ENCODE peak calls at places on chromosome 7, in six cellular contexts. U, J, O, I, Z and Q are unnamed samples.

GRCh38 chr7:83852136-83852535 is 203.2 kb upstream of the SEMA3E start:
- DNase-seq in Z (no peak), J (no peak), U (no peak), I (peak), O (peak), Q (peak)

GRCh38 chr7:87456247-87456646 is 19.2 kb downstream of the ABCB4 start:
- DNase-seq in I (no peak), O (no peak), U (no peak), Z (no peak), J (no peak), Q (no peak)

GRCh38 chr7:144027070-144027469 is 21.7 kb upstream of the OR2A5 start:
- DNase-seq in O (peak), Z (no peak), I (no peak), J (no peak), U (no peak), Q (no peak)

GRCh38 chr7:74047804-74048380 is 19.9 kb downstream of the ELN start:
- DNase-seq in J (no peak), I (no peak), U (peak), Z (no peak), O (no peak), Q (no peak)

GRCh38 chr7:128404826-128405344 is 4.9 kb downstream of the IMPDH1 start:
- DNase-seq in U (no peak), I (peak), O (peak), J (no peak), Z (no peak), Q (no peak)

GRCh38 chr7:123811056-123811455 is 33.9 kb upstream of the HYAL4 start:
- DNase-seq in O (no peak), J (no peak), I (peak), Z (no peak), U (no peak), Q (no peak)

GRCh38 chr7:157279973-157280841 is 56.6 kb upstream of the DNAJB6 start:
- DNase-seq in U (peak), I (no peak), J (no peak), Z (no peak), O (no peak), Q (no peak)

GRCh38 chr7:135801045-135801693 is 52.6 kb upstream of the FAM180A start:
- DNase-seq in J (peak), O (peak), Z (no peak), I (peak), U (no peak), Q (peak)

GRCh38 chr7:351256-351655 is 61.3 kb downstream of the FOXL3 start:
- DNase-seq in I (no peak), Z (no peak), U (no peak), J (no peak), O (no peak), Q (no peak)

GRCh38 chr7:32204361-32205018 is 134.3 kb upstream of the PDE1C start:
- DNase-seq in O (peak), J (peak), I (peak), Z (peak), U (no peak), Q (peak)

GRCh38 chr7:90933984-90934383 is 330.2 kb upstream of the FZD1 start:
- DNase-seq in O (no peak), J (no peak), Z (peak), U (no peak), I (no peak), Q (no peak)

GRCh38 chr7:953547-954327 is 743 bp downstream of the ADAP1 start:
- DNase-seq in O (peak), J (no peak), I (peak), Z (peak), U (peak), Q (no peak)

GRCh38 chr7:79292834-79293233 is 160.6 kb downstream of the MAGI2 start:
- DNase-seq in J (no peak), U (no peak), Z (no peak), O (no peak), I (no peak), Q (no peak)

GRCh38 chr7:151472644-151473380 is 32.9 kb upstream of the CRYGN start:
- DNase-seq in Z (no peak), I (peak), U (no peak), J (peak), O (peak), Q (no peak)

GRCh38 chr7:5377279-5377678 is 46.4 kb downstream of the TNRC18 start:
- DNase-seq in Z (no peak), O (no peak), I (no peak), J (no peak), U (no peak), Q (no peak)

GRCh38 chr7:27129729-27130539 is 623 bp downstream of the HOXA4 start:
- DNase-seq in U (peak), I (no peak), J (no peak), O (peak), Z (no peak), Q (no peak)

GRCh38 chr7:93835684-93836083 is 54.9 kb downstream of the TFPI2 start:
- DNase-seq in O (no peak), J (no peak), Z (no peak), I (no peak), U (no peak), Q (no peak)

GRCh38 chr7:108455833-108456677 is at the start of gene NRCAM:
- DNase-seq in J (no peak), O (no peak), Z (no peak), U (peak), I (peak), Q (no peak)

GRCh38 chr7:42285383-42285824 is 48.4 kb upstream of the GLI3 start:
- DNase-seq in Z (no peak), O (peak), J (no peak), U (no peak), I (peak), Q (no peak)

GRCh38 chr7:27765856-27766255 is 25.9 kb downstream of the TAX1BP1 start:
- DNase-seq in J (no peak), O (no peak), Z (no peak), U (no peak), I (no peak), Q (no peak)

GRCh38 chr7:47517821-47518480 is 64.0 kb downstream of the TNS3 start:
- DNase-seq in J (no peak), U (no peak), Z (no peak), O (no peak), I (no peak), Q (no peak)

GRCh38 chr7:41280491-41280890 is 422.4 kb downstream of the INHBA start:
- DNase-seq in U (no peak), Z (no peak), J (no peak), I (no peak), O (no peak), Q (no peak)

GRCh38 chr7:76317782-76318487 is 15.5 kb downstream of the HSPB1 start:
- DNase-seq in I (peak), O (peak), J (peak), Z (peak), U (peak), Q (no peak)

GRCh38 chr7:135277161-135277560 is 43.5 kb downstream of the STRA8 start:
- DNase-seq in O (no peak), U (no peak), Z (no peak), J (no peak), I (no peak), Q (no peak)

GRCh38 chr7:47357398-47357797 is 224.5 kb downstream of the TNS3 start:
- DNase-seq in U (no peak), I (no peak), Z (no peak), J (no peak), O (no peak), Q (no peak)

GRCh38 chr7:107398161-107398560 is 71.7 kb upstream of the GPR22 start:
- DNase-seq in Z (no peak), I (no peak), O (no peak), J (no peak), U (no peak), Q (no peak)

GRCh38 chr7:48481235-48481634 is 310.0 kb downstream of the ABCA13 start:
- DNase-seq in Z (no peak), O (peak), I (no peak), U (no peak), J (no peak), Q (no peak)

GRCh38 chr7:114663502-114663901 is 248.9 kb downstream of the FOXP2 start:
- DNase-seq in Z (no peak), U (no peak), I (peak), J (peak), O (peak), Q (peak)

GRCh38 chr7:95794917-95795515 is 22.7 kb downstream of the DYNC1I1 start:
- DNase-seq in Z (no peak), U (no peak), O (peak), J (peak), I (no peak), Q (no peak)

GRCh38 chr7:116971869-116972268 is 18.6 kb downstream of the ST7 start:
- DNase-seq in U (no peak), O (no peak), J (no peak), Z (no peak), I (no peak), Q (no peak)

GRCh38 chr7:107469836-107470416 is at the start of gene GPR22:
- DNase-seq in U (no peak), J (no peak), I (no peak), O (no peak), Z (no peak), Q (no peak)

GRCh38 chr7:116570306-116570705 is 45.5 kb downstream of the CAV1 start:
- DNase-seq in O (no peak), I (peak), Z (no peak), U (no peak), J (no peak), Q (no peak)

GRCh38 chr7:112238852-112239610 is 32.5 kb downstream of the ZNF277 start:
- DNase-seq in O (peak), I (peak), Z (no peak), J (peak), U (no peak), Q (peak)

GRCh38 chr7:35694161-35694783 is 663 bp downstream of the HERPUD2 start:
- DNase-seq in O (peak), I (peak), Z (no peak), J (peak), U (no peak), Q (no peak)

GRCh38 chr7:24965831-24966708 is 13.9 kb downstream of the OSBPL3 start:
- DNase-seq in I (peak), J (no peak), Z (peak), O (peak), U (peak), Q (peak)

GRCh38 chr7:75813084-75813483 is 522 bp downstream of the CCL24 start:
- DNase-seq in O (no peak), U (no peak), J (peak), Z (no peak), I (no peak), Q (no peak)

GRCh38 chr7:157337316-157338149 is 729 bp downstream of the DNAJB6 start:
- DNase-seq in U (peak), Z (peak), J (peak), I (peak), O (peak), Q (peak)

GRCh38 chr7:66669088-66669487 is 40.4 kb downstream of the KCTD7 start:
- DNase-seq in U (no peak), I (no peak), Z (peak), O (no peak), J (no peak), Q (no peak)

GRCh38 chr7:108630002-108630401 is 60.3 kb downstream of the DNAJB9 start:
- DNase-seq in J (peak), I (no peak), Z (no peak), U (no peak), O (no peak), Q (no peak)

GRCh38 chr7:55212838-55213237 is 152.3 kb upstream of the LANCL2 start:
- DNase-seq in J (no peak), U (no peak), I (no peak), Z (no peak), O (no peak), Q (no peak)

GRCh38 chr7:155709453-155709852 is 65.0 kb downstream of the RBM33 start:
- DNase-seq in I (no peak), J (no peak), O (no peak), Z (no peak), U (no peak), Q (peak)

GRCh38 chr7:155713382-155713781 is 68.9 kb downstream of the RBM33 start:
- DNase-seq in J (no peak), O (no peak), U (peak), I (no peak), Z (no peak), Q (no peak)

GRCh38 chr7:155710530-155710929 is 66.1 kb downstream of the RBM33 start:
- DNase-seq in J (no peak), U (no peak), Z (no peak), I (no peak), O (no peak), Q (no peak)

GRCh38 chr7:155710035-155710434 is 65.6 kb downstream of the RBM33 start:
- DNase-seq in Z (no peak), U (no peak), I (no peak), O (no peak), J (no peak), Q (peak)

GRCh38 chr7:155711081-155711480 is 66.6 kb downstream of the RBM33 start:
- DNase-seq in U (no peak), O (no peak), Z (no peak), I (no peak), J (no peak), Q (no peak)
- H3K4me3 ChIP-seq in U (no peak), O (no peak), Z (no peak), I (no peak), J (no peak), Q (no peak)

DNA sequence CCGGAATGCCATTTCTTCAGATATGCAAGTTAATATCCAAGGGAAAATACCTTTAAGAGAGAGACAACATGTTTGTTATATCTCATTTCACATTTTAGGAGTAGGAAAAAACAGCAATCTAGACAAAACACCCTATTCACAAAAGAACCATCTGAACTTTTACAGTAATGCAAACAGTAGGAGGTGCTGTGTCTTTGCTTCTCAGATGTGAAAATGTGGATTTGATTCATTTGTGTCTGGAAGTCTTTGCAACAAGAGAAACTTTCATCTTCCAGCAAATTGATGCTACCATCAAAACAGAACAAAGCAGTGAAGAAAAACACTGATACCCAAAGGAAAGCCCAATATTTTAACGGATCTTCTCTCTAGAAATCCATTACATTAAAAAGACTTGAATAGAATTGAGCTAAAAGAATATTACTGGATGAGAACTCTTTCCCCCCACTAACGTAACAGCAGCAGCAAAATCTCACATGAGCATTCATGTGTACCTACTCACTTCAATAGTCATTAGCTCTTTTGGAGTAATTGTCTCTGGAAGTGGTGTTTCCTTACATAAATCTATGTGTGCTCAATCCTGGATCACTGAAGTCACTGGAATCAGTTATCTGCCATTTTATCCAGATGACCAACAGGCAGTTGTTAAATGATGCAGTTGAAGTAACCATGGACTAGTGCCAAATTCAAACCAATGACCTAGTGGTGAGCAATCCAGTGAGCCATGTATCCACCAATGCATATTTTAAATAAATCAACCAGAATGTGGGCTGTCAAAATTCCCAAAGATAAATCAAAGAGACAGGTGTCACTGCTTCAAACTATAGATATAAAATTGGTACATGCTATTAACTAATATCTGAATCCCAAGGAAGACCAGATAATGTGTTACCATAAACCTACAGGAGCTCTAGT is 1.8 kb downstream of the SEMA3C start:
- DNase-seq in Z (no peak), I (peak), O (peak), J (peak), U (no peak), Q (peak)
- TF ChIP-seq CTCF in Z (peak), I (peak), O (peak), J (peak), U (peak), Q (peak)

GRCh38 chr7:2507917-2508306 is 11.7 kb upstream of the LFNG start:
- DNase-seq in U (no peak), I (no peak), Z (no peak), J (no peak), O (no peak), Q (no peak)
- H3K4me3 ChIP-seq in U (peak), I (no peak), Z (peak), J (no peak), O (no peak), Q (no peak)

DNA sequence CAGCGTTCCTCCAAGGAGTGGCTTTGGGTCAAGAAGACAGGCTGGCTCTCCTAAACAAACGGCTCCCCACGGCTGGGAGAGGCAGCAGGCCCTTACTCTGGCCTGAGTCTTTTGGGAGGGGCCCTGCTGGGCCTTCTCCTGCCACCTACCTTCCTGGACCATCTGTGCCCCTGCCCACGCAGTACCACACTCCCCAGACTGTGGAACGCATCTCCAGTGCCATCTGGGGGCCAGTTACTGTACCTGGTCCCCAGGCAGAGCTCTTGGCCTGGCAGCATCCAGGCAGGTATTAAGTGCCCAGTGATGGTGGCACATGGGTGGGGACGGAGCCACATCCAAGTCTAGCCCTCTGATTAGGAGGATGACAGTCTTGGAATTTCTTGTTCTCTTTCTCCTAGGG is 14.4 kb downstream of the ALKBH4 start:
- DNase-seq in I (no peak), U (no peak), Z (no peak), O (peak), J (no peak), Q (no peak)
- TF ChIP-seq CTCF in I (no peak), U (peak), Z (no peak), O (peak), J (peak), Q (peak)